ENCODE peak calls at places on chromosome 21, in nine cellular contexts. One of them, this sample, is unnamed. For H3K4me1 and H3K36me3, the result is how much of the 10 kb centered on the place peaks cover.

GRCh38 chr21:38610573-38611251 is 112.4 kb upstream of the ERG start:
- DNase-seq in hepatocyte: no peak
- DNase-seq in fibroblast of lung: no peak
- DNase-seq in heart left ventricle: no peak
- DNase-seq in colonic mucosa: no peak
- DNase-seq in left ventricle myocardium inferior: no peak
- DNase-seq in heart right ventricle: no peak
- DNase-seq in pancreas: no peak
- DNase-seq in neural progenitor cell: no peak
- DNase-seq in this sample: no peak

GRCh38 chr21:45104560-45104959 is 30.2 kb downstream of the ADARB1 start:
- DNase-seq in hepatocyte: no peak
- DNase-seq in fibroblast of lung: no peak
- DNase-seq in heart left ventricle: peak
- DNase-seq in colonic mucosa: peak
- DNase-seq in left ventricle myocardium inferior: peak
- DNase-seq in heart right ventricle: peak
- DNase-seq in pancreas: no peak
- DNase-seq in neural progenitor cell: no peak
- DNase-seq in this sample: peak

GRCh38 chr21:39867198-39867650 is at the start of gene PCP4:
- DNase-seq in hepatocyte: peak
- DNase-seq in fibroblast of lung: peak
- DNase-seq in heart left ventricle: peak
- DNase-seq in colonic mucosa: peak
- DNase-seq in left ventricle myocardium inferior: no peak
- DNase-seq in heart right ventricle: no peak
- DNase-seq in pancreas: peak
- DNase-seq in neural progenitor cell: peak
- DNase-seq in this sample: peak

GRCh38 chr21:41798326-41798725 is 31.5 kb upstream of the RIPK4 start:
- DNase-seq in hepatocyte: no peak
- DNase-seq in fibroblast of lung: no peak
- DNase-seq in heart left ventricle: no peak
- DNase-seq in colonic mucosa: no peak
- DNase-seq in left ventricle myocardium inferior: no peak
- DNase-seq in heart right ventricle: no peak
- DNase-seq in pancreas: no peak
- DNase-seq in neural progenitor cell: no peak
- DNase-seq in this sample: no peak

GRCh38 chr21:21200939-21201610 is 202.9 kb downstream of the NCAM2 start:
- DNase-seq in hepatocyte: no peak
- DNase-seq in fibroblast of lung: peak
- DNase-seq in heart left ventricle: no peak
- DNase-seq in colonic mucosa: no peak
- DNase-seq in left ventricle myocardium inferior: no peak
- DNase-seq in heart right ventricle: no peak
- DNase-seq in pancreas: no peak
- DNase-seq in neural progenitor cell: no peak
- DNase-seq in this sample: no peak

GRCh38 chr21:42653492-42654061 is at the start of gene PDE9A:
- DNase-seq in hepatocyte: peak
- DNase-seq in fibroblast of lung: no peak
- DNase-seq in heart left ventricle: peak
- DNase-seq in colonic mucosa: peak
- DNase-seq in left ventricle myocardium inferior: no peak
- DNase-seq in heart right ventricle: peak
- DNase-seq in pancreas: peak
- DNase-seq in neural progenitor cell: peak
- DNase-seq in this sample: peak

GRCh38 chr21:42641311-42642218 is 11.9 kb upstream of the PDE9A start:
- DNase-seq in hepatocyte: peak
- DNase-seq in fibroblast of lung: peak
- DNase-seq in heart left ventricle: no peak
- DNase-seq in colonic mucosa: no peak
- DNase-seq in left ventricle myocardium inferior: no peak
- DNase-seq in heart right ventricle: no peak
- DNase-seq in pancreas: no peak
- DNase-seq in neural progenitor cell: no peak
- DNase-seq in this sample: no peak

GRCh38 chr21:37073417-37074194 is 552 bp downstream of the TTC3 start:
- DNase-seq in hepatocyte: peak
- DNase-seq in fibroblast of lung: peak
- DNase-seq in heart left ventricle: peak
- DNase-seq in colonic mucosa: peak
- DNase-seq in left ventricle myocardium inferior: peak
- DNase-seq in heart right ventricle: peak
- DNase-seq in pancreas: peak
- DNase-seq in neural progenitor cell: peak
- DNase-seq in this sample: peak

GRCh38 chr21:37207441-37208009 is 59.6 kb downstream of the VPS26C start:
- DNase-seq in hepatocyte: no peak
- DNase-seq in fibroblast of lung: peak
- DNase-seq in heart left ventricle: no peak
- DNase-seq in colonic mucosa: no peak
- DNase-seq in left ventricle myocardium inferior: no peak
- DNase-seq in heart right ventricle: no peak
- DNase-seq in pancreas: peak
- DNase-seq in neural progenitor cell: no peak
- DNase-seq in this sample: peak

GRCh38 chr21:30072496-30072895 is 94.1 kb downstream of the CLDN17 start:
- DNase-seq in hepatocyte: peak
- DNase-seq in fibroblast of lung: peak
- DNase-seq in heart left ventricle: no peak
- DNase-seq in colonic mucosa: peak
- DNase-seq in left ventricle myocardium inferior: no peak
- DNase-seq in heart right ventricle: no peak
- DNase-seq in pancreas: peak
- DNase-seq in neural progenitor cell: peak
- DNase-seq in this sample: no peak

GRCh38 chr21:41204736-41205135 is 36.8 kb downstream of the BACE2 start:
- DNase-seq in hepatocyte: no peak
- DNase-seq in fibroblast of lung: no peak
- DNase-seq in heart left ventricle: no peak
- DNase-seq in colonic mucosa: no peak
- DNase-seq in left ventricle myocardium inferior: no peak
- DNase-seq in heart right ventricle: no peak
- DNase-seq in pancreas: no peak
- DNase-seq in neural progenitor cell: no peak
- DNase-seq in this sample: no peak

GRCh38 chr21:42157606-42158310 is 61.2 kb upstream of the ABCG1 start:
- DNase-seq in hepatocyte: no peak
- DNase-seq in fibroblast of lung: no peak
- DNase-seq in heart left ventricle: no peak
- DNase-seq in colonic mucosa: no peak
- DNase-seq in left ventricle myocardium inferior: no peak
- DNase-seq in heart right ventricle: no peak
- DNase-seq in pancreas: no peak
- DNase-seq in neural progenitor cell: no peak
- DNase-seq in this sample: peak

GRCh38 chr21:45130324-45130774 is 56.0 kb downstream of the ADARB1 start:
- DNase-seq in hepatocyte: peak
- DNase-seq in fibroblast of lung: peak
- DNase-seq in heart left ventricle: no peak
- DNase-seq in colonic mucosa: no peak
- DNase-seq in left ventricle myocardium inferior: no peak
- DNase-seq in heart right ventricle: no peak
- DNase-seq in pancreas: no peak
- DNase-seq in neural progenitor cell: no peak
- DNase-seq in this sample: no peak

GRCh38 chr21:39422468-39423241 is 22.9 kb downstream of the LCA5L start:
- DNase-seq in hepatocyte: no peak
- DNase-seq in fibroblast of lung: no peak
- DNase-seq in heart left ventricle: no peak
- DNase-seq in colonic mucosa: no peak
- DNase-seq in left ventricle myocardium inferior: no peak
- DNase-seq in heart right ventricle: no peak
- DNase-seq in pancreas: no peak
- DNase-seq in neural progenitor cell: peak
- DNase-seq in this sample: no peak

GRCh38 chr21:17427157-17427556 is 85.7 kb upstream of the CXADR start:
- DNase-seq in hepatocyte: no peak
- DNase-seq in fibroblast of lung: no peak
- DNase-seq in heart left ventricle: no peak
- DNase-seq in colonic mucosa: no peak
- DNase-seq in left ventricle myocardium inferior: no peak
- DNase-seq in heart right ventricle: no peak
- DNase-seq in pancreas: no peak
- DNase-seq in neural progenitor cell: no peak
- DNase-seq in this sample: no peak

GRCh38 chr21:17428980-17429379 is 83.9 kb upstream of the CXADR start:
- DNase-seq in hepatocyte: no peak
- DNase-seq in fibroblast of lung: no peak
- DNase-seq in heart left ventricle: no peak
- DNase-seq in colonic mucosa: no peak
- DNase-seq in left ventricle myocardium inferior: no peak
- DNase-seq in heart right ventricle: no peak
- DNase-seq in pancreas: no peak
- DNase-seq in neural progenitor cell: no peak
- DNase-seq in this sample: no peak

GRCh38 chr21:17428484-17428869 is 84.4 kb upstream of the CXADR start:
- DNase-seq in hepatocyte: no peak
- DNase-seq in fibroblast of lung: no peak
- DNase-seq in heart left ventricle: no peak
- DNase-seq in colonic mucosa: no peak
- DNase-seq in left ventricle myocardium inferior: no peak
- DNase-seq in heart right ventricle: no peak
- DNase-seq in pancreas: no peak
- DNase-seq in neural progenitor cell: no peak
- DNase-seq in this sample: no peak

GRCh38 chr21:17429936-17430335 is 82.9 kb upstream of the CXADR start:
- DNase-seq in hepatocyte: no peak
- DNase-seq in fibroblast of lung: no peak
- DNase-seq in heart left ventricle: no peak
- DNase-seq in colonic mucosa: peak
- DNase-seq in left ventricle myocardium inferior: no peak
- DNase-seq in heart right ventricle: no peak
- DNase-seq in pancreas: no peak
- DNase-seq in neural progenitor cell: no peak
- DNase-seq in this sample: no peak

DNA sequence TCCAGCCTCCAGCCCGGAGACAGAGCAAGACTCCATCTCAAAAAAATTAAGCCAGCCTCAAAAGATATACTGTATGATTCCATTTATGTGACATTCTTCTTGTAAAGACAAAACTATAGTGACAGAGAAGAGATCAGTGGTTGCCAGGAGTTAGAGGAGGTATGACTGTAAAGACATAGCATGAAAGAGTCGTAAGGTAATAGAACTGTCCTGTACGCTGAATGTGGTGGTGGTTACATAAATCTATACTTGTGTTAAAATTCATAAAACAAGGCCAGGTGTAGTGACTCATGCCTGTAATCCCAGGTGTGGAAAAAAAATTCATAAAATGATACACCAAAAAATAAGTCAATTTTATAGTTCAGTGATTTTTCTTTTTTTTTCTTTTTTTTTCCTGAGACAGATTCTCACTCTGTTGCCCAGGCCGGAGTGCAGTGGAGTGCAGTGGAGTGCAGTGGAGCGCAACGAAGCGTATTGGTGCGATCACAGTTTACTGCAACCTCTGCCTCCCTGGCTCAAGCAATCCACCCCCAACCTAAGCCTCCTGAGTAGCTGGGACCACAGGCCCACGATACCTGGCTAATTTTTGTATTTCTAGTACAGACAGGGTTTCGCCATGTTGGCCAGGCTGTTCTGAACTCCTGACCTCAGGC is 84.9 kb upstream of the CXADR start:
- DNase-seq in hepatocyte: no peak
- DNase-seq in fibroblast of lung: no peak
- DNase-seq in heart left ventricle: no peak
- DNase-seq in colonic mucosa: no peak
- DNase-seq in left ventricle myocardium inferior: no peak
- DNase-seq in heart right ventricle: no peak
- DNase-seq in pancreas: no peak
- DNase-seq in neural progenitor cell: no peak
- DNase-seq in this sample: no peak
- H3K27ac ChIP-seq in hepatocyte: no peak
- H3K27ac ChIP-seq in fibroblast of lung: no peak
- H3K27ac ChIP-seq in heart left ventricle: no peak
- H3K27ac ChIP-seq in colonic mucosa: no peak
- H3K27ac ChIP-seq in left ventricle myocardium inferior: no peak
- H3K27ac ChIP-seq in heart right ventricle: no peak
- H3K27ac ChIP-seq in pancreas: no peak
- H3K27ac ChIP-seq in neural progenitor cell: no peak
- H3K27ac ChIP-seq in this sample: no peak

GRCh38 chr21:44085491-44086321 is 21.5 kb upstream of the PWP2 start:
- DNase-seq in hepatocyte: no peak
- DNase-seq in fibroblast of lung: no peak
- DNase-seq in heart left ventricle: peak
- DNase-seq in colonic mucosa: peak
- DNase-seq in left ventricle myocardium inferior: peak
- DNase-seq in heart right ventricle: no peak
- DNase-seq in pancreas: no peak
- DNase-seq in neural progenitor cell: no peak
- DNase-seq in this sample: no peak
- H3K4me1 ChIP-seq in hepatocyte: under half
- H3K4me1 ChIP-seq in fibroblast of lung: under half
- H3K4me1 ChIP-seq in heart left ventricle: half or more
- H3K4me1 ChIP-seq in colonic mucosa: under half
- H3K4me1 ChIP-seq in left ventricle myocardium inferior: half or more
- H3K4me1 ChIP-seq in heart right ventricle: half or more
- H3K4me1 ChIP-seq in pancreas: under half
- H3K4me1 ChIP-seq in neural progenitor cell: under half
- H3K4me1 ChIP-seq in this sample: under half

DNA sequence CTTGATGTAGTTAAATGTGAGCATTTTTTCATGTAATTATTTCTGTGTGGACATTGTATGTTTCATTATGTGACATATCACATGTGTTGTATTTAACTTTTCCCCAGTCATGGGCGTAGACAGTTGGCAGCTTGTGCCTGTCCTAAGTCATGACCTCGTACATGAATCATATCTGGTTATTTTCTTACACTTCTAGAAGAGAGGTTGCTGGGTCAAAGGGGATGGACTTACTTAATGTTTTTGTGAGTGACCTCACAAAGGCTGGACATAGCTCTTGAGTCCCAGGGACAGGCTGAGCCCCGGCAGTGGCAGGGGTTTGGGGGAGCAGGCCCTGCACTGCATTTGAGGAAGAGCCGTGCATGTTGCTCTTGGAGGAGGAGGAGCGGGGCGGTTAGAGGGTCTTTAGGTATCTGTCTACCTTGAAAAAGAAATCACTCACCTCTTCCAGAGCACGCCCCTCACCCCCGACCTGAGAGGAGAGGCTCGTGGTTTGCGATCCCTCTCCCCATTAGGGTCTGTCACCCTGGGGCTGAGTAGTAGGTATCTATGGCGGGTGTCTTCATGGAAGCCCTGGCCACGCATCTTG is 16.4 kb downstream of the IFNGR2 start:
- DNase-seq in hepatocyte: no peak
- DNase-seq in fibroblast of lung: no peak
- DNase-seq in heart left ventricle: no peak
- DNase-seq in colonic mucosa: no peak
- DNase-seq in left ventricle myocardium inferior: no peak
- DNase-seq in heart right ventricle: no peak
- DNase-seq in pancreas: no peak
- DNase-seq in neural progenitor cell: no peak
- DNase-seq in this sample: no peak
- H3K36me3 ChIP-seq in hepatocyte: under half
- H3K36me3 ChIP-seq in fibroblast of lung: under half
- H3K36me3 ChIP-seq in heart left ventricle: half or more
- H3K36me3 ChIP-seq in colonic mucosa: under half
- H3K36me3 ChIP-seq in left ventricle myocardium inferior: half or more
- H3K36me3 ChIP-seq in heart right ventricle: under half
- H3K36me3 ChIP-seq in pancreas: under half
- H3K36me3 ChIP-seq in neural progenitor cell: under half
- H3K36me3 ChIP-seq in this sample: under half

GRCh38 chr21:14569026-14569425 is 22.9 kb upstream of the SAMSN1 start:
- DNase-seq in hepatocyte: no peak
- DNase-seq in fibroblast of lung: no peak
- DNase-seq in heart left ventricle: no peak
- DNase-seq in colonic mucosa: no peak
- DNase-seq in left ventricle myocardium inferior: no peak
- DNase-seq in heart right ventricle: no peak
- DNase-seq in pancreas: no peak
- DNase-seq in neural progenitor cell: no peak
- DNase-seq in this sample: no peak
- H3K27ac ChIP-seq in hepatocyte: no peak
- H3K27ac ChIP-seq in fibroblast of lung: no peak
- H3K27ac ChIP-seq in heart left ventricle: no peak
- H3K27ac ChIP-seq in colonic mucosa: no peak
- H3K27ac ChIP-seq in left ventricle myocardium inferior: no peak
- H3K27ac ChIP-seq in heart right ventricle: no peak
- H3K27ac ChIP-seq in pancreas: no peak
- H3K27ac ChIP-seq in neural progenitor cell: no peak
- H3K27ac ChIP-seq in this sample: no peak